ENCODE peak calls at places on chromosomes 6 and 20, in ten cellular contexts. P, U, H, N, T, V, M, W, K and B are unnamed samples.

GRCh38 chr6:26286168-26286854 is 78.7 kb upstream of the BTN3A2 start:
- DNase-seq in M (peak; percentile 77), W (peak; percentile 78), U (peak; percentile 83), H (peak; percentile 83), T (peak; percentile 88), N (peak; percentile 63), V (peak; percentile 75), K (peak; percentile 59), P (peak; percentile 81), B (no peak)

GRCh38 chr6:136647363-136647763 is 97.1 kb upstream of the MAP7 start:
- DNase-seq in T (no peak), N (no peak), W (peak; percentile 56), U (no peak), H (no peak), M (no peak), P (no peak), K (no peak), V (no peak), B (peak; percentile 80)

GRCh38 chr6:35054106-35054742 is 86.9 kb downstream of the TCP11 start:
- DNase-seq in H (no peak), W (no peak), N (no peak), P (no peak), K (no peak), U (no peak), V (no peak), M (no peak), T (peak; percentile 55), B (no peak)

GRCh38 chr20:40706977-40707582 is 18.0 kb upstream of the MAFB start:
- DNase-seq in U (no peak), P (no peak), M (no peak), W (peak; percentile 41), N (peak; percentile 55), T (no peak), K (no peak), H (no peak), V (no peak), B (no peak)

GRCh38 chr6:170371588-170371987 is 65.0 kb downstream of the FAM120B start:
- DNase-seq in K (no peak), H (no peak), T (no peak), U (no peak), M (no peak), N (peak; percentile 40), W (no peak), V (no peak), P (no peak), B (no peak)

GRCh38 chr20:61037498-61037897 is 214.6 kb upstream of the CDH4 start:
- DNase-seq in H (no peak), N (no peak), P (no peak), U (no peak), V (no peak), K (peak; percentile 15), T (no peak), M (no peak), W (no peak), B (no peak)

GRCh38 chr6:73644030-73644429 is 9.8 kb downstream of the SLC17A5 start:
- DNase-seq in W (no peak), T (no peak), P (no peak), H (no peak), N (no peak), M (no peak), U (no peak), V (no peak), K (peak; percentile 47), B (no peak)

GRCh38 chr20:60993647-60994046 is 258.4 kb upstream of the CDH4 start:
- DNase-seq in V (no peak), N (peak; percentile 15), P (no peak), K (no peak), H (no peak), T (no peak), M (no peak), U (no peak), W (peak; percentile 24), B (no peak)

GRCh38 chr6:158959552-158959951 is 40.5 kb downstream of the RSPH3 start:
- DNase-seq in P (no peak), M (no peak), T (no peak), H (no peak), W (no peak), U (no peak), K (no peak), N (no peak), V (no peak), B (no peak)

GRCh38 chr6:10431423-10432164 is 16.7 kb upstream of the TFAP2A start:
- DNase-seq in N (no peak), M (no peak), V (no peak), K (peak; percentile 97), P (no peak), H (no peak), T (no peak), U (no peak), W (no peak), B (no peak)

GRCh38 chr6:44439270-44440045 is 52.0 kb downstream of the CDC5L start:
- DNase-seq in M (no peak), U (no peak), V (no peak), H (no peak), P (no peak), K (peak; percentile 53), N (no peak), W (peak; percentile 34), T (no peak), B (no peak)

GRCh38 chr6:121932071-121933009 is 467.1 kb upstream of the HSF2 start:
- DNase-seq in N (peak; percentile 70), K (no peak), H (no peak), W (peak; percentile 76), U (peak; percentile 68), T (no peak), V (no peak), M (no peak), P (no peak), B (no peak)

GRCh38 chr20:57223648-57224489 is 42.6 kb downstream of the BMP7 start:
- DNase-seq in P (no peak), K (peak; percentile 43), U (no peak), H (peak; percentile 21), V (no peak), N (no peak), W (peak; percentile 34), M (no peak), T (no peak), B (no peak)

GRCh38 chr6:137641474-137642077 is 147.4 kb upstream of the OLIG3 start:
- DNase-seq in H (peak; percentile 75), U (peak; percentile 69), T (peak; percentile 81), M (peak; percentile 73), K (peak; percentile 57), P (peak; percentile 75), W (peak; percentile 82), N (peak; percentile 85), V (peak; percentile 47), B (peak; percentile 77)

GRCh38 chr20:38290829-38291581 is 13.0 kb upstream of the BPI start:
- DNase-seq in P (no peak), V (no peak), U (peak; percentile 72), K (no peak), T (no peak), H (no peak), N (no peak), W (peak; percentile 22), M (no peak), B (peak; percentile 64)

GRCh38 chr6:106974999-106975698 is 620 bp upstream of the CD24 start:
- DNase-seq in H (peak; percentile 71), T (no peak), P (peak; percentile 75), U (peak; percentile 63), K (peak; percentile 75), W (peak; percentile 21), M (peak; percentile 36), N (peak; percentile 78), V (no peak), B (no peak)
- H3K4me3 ChIP-seq in H (peak overlapping the region; percentile 97), T (peak overlapping the region; percentile 52), P (peak overlapping the region; percentile 69), U (peak overlapping the region; percentile 45), K (peak overlapping the region; percentile 88), W (peak overlapping the region; percentile 59), M (peak overlapping the region; percentile 47), N (peak overlapping the region; percentile 75), V (peak overlapping the region; percentile 27), B (peak overlapping the region; percentile 62)

GRCh38 chr20:45041464-45042337 is 59.2 kb downstream of the KCNS1 start:
- DNase-seq in U (no peak), V (no peak), W (no peak), M (no peak), N (no peak), P (no peak), T (no peak), K (peak; percentile 83), H (peak; percentile 14), B (no peak)
- H3K27ac ChIP-seq in U (no peak overlapping the region), V (peak overlapping the region; percentile 27), W (no peak overlapping the region), M (no peak overlapping the region), N (no peak overlapping the region), P (no peak overlapping the region), T (no peak overlapping the region), K (peak overlapping the region; percentile 95), H (peak overlapping the region; percentile 59), B (no peak overlapping the region)

DNA sequence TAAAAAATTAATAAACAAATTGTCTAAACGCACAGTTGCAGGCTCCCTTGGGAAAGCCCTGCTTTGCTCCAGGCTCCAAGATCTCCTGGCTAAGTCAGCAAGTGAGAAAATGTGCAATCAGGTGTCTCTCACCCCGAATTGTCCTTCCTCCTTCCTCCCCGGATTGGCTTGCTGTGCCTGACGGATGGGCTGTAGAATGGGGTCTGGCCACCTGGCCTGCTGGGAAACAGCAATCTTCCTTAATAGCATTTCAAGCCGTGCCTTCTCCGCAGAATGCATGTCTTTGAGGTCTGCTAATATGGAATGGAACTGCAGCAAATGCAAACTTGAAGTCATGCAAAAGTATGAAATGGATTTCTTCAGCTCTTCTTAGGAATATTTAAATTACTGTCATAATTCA is 43.7 kb upstream of the CDKAL1 start:
- DNase-seq in N (no peak), W (no peak), T (no peak), P (no peak), K (no peak), V (no peak), U (no peak), M (no peak), H (no peak), B (no peak)
- TF ChIP-seq CTCF in N (no peak), W (no peak), T (no peak), P (no peak), K (no peak), V (no peak), U (no peak), M (no peak), H (no peak), B (no peak)

GRCh38 chr6:21438237-21438985 is 155.1 kb upstream of the SOX4 start:
- DNase-seq in T (no peak), V (no peak), M (no peak), N (no peak), U (no peak), P (no peak), W (no peak), H (no peak), K (peak; percentile 51), B (no peak)
- H3K4me3 ChIP-seq in T (no peak overlapping the region), V (no peak overlapping the region), M (no peak overlapping the region), N (no peak overlapping the region), U (no peak overlapping the region), P (no peak overlapping the region), W (no peak overlapping the region), H (no peak overlapping the region), K (no peak overlapping the region), B (no peak overlapping the region)

GRCh38 chr20:20503788-20504528 is 136.1 kb downstream of the INSM1 start:
- DNase-seq in T (no peak), H (no peak), V (no peak), P (no peak), K (no peak), W (no peak), U (no peak), M (no peak), N (no peak), B (no peak)
- H3K27ac ChIP-seq in T (no peak overlapping the region), H (no peak overlapping the region), V (no peak overlapping the region), P (no peak overlapping the region), K (no peak overlapping the region), W (no peak overlapping the region), U (no peak overlapping the region), M (no peak overlapping the region), N (no peak overlapping the region), B (no peak overlapping the region)